ENCODE peak calls at places on chromosome 22, in nine cellular contexts. N is AG08395, J is NCI-H446 treated with DMSO at 0.1 percent for 48 hours, D is HT-29, G is activated T-cell treated with anti-CD3 and anti-CD28 coated beads for 1 hour, B is epithelial cell of proximal tubule, W is trophoblast cell, H is NCI-H2081, E is NCI-H1930. R is an unnamed sample.

GRCh38 chr22:38317995-38318715 is 922 bp upstream of the CSNK1E start:
- DNase-seq in D (peak), E (no peak), H (peak), J (no peak), W (peak), N (peak), G (no peak), B (no peak), R (no peak)

GRCh38 chr22:44391481-44392445 is 79.0 kb upstream of the SHISAL1 start:
- DNase-seq in W (no peak), E (no peak), N (no peak), J (no peak), G (no peak), H (no peak), B (no peak), D (no peak), R (no peak)

GRCh38 chr22:46262449-46263207 is 515 bp downstream of the PKDREJ start:
- DNase-seq in E (peak), G (no peak), N (no peak), B (no peak), W (peak), J (no peak), H (no peak), D (no peak), R (no peak)

GRCh38 chr22:30420401-30421178 is 5.0 kb upstream of the MTFP1 start:
- DNase-seq in G (no peak), H (no peak), W (no peak), B (peak), N (peak), E (no peak), D (peak), J (no peak), R (no peak)

GRCh38 chr22:44909241-44909640 is 100.6 kb downstream of the PHF21B start:
- DNase-seq in N (no peak), H (no peak), W (no peak), G (no peak), B (no peak), J (no peak), D (no peak), E (no peak), R (no peak)

GRCh38 chr22:47292546-47293320 is 530.3 kb downstream of the TBC1D22A start:
- DNase-seq in B (no peak), G (no peak), D (no peak), N (no peak), H (no peak), E (no peak), J (no peak), W (no peak), R (no peak)

GRCh38 chr22:50326959-50327710 is at the start of gene DENND6B:
- DNase-seq in G (peak), J (peak), W (peak), D (peak), B (no peak), E (peak), H (peak), N (peak), R (peak)

GRCh38 chr22:22888509-22889353 is 1.1 kb downstream of the IGLL5 start:
- DNase-seq in H (no peak), J (no peak), G (no peak), W (no peak), N (no peak), D (no peak), E (no peak), B (no peak), R (no peak)

GRCh38 chr22:50308597-50308935 is 1.1 kb upstream of the PLXNB2 start:
- DNase-seq in G (no peak), E (no peak), N (peak), W (peak), H (no peak), B (no peak), J (no peak), D (peak), R (no peak)

GRCh38 chr22:37259540-37260029 is 15.5 kb upstream of the RAC2 start:
- DNase-seq in D (peak), G (no peak), J (no peak), E (no peak), H (no peak), W (peak), B (no peak), N (peak), R (no peak)

GRCh38 chr22:23270212-23270733 is 90.0 kb downstream of the BCR start:
- DNase-seq in B (no peak), J (no peak), G (no peak), E (no peak), W (no peak), H (no peak), N (no peak), D (no peak), R (no peak)

GRCh38 chr22:49699476-49699875 is 128.2 kb downstream of the BRD1 start:
- DNase-seq in J (no peak), B (no peak), G (no peak), W (no peak), D (no peak), N (no peak), H (no peak), E (no peak), R (no peak)

GRCh38 chr22:46309526-46310085 is 12.9 kb downstream of the GTSE1 start:
- DNase-seq in E (no peak), N (no peak), W (no peak), G (no peak), D (no peak), J (no peak), H (no peak), B (no peak), R (no peak)

GRCh38 chr22:44344407-44344806 is 31.7 kb upstream of the SHISAL1 start:
- DNase-seq in B (no peak), G (no peak), D (no peak), E (no peak), J (no peak), N (no peak), H (no peak), W (no peak), R (peak)

GRCh38 chr22:48765595-48765994 is 1062.1 kb downstream of the BRD1 start:
- DNase-seq in N (no peak), E (no peak), J (no peak), G (no peak), H (no peak), W (no peak), D (no peak), B (no peak), R (no peak)

GRCh38 chr22:31286360-31287255 is 5.7 kb downstream of the PIK3IP1 start:
- DNase-seq in B (no peak), D (no peak), N (no peak), W (no peak), H (no peak), E (no peak), J (no peak), G (no peak), R (no peak)

GRCh38 chr22:43185860-43186261 is 1.1 kb downstream of the TTLL12 start:
- DNase-seq in J (peak), E (no peak), B (no peak), D (peak), H (peak), W (peak), G (no peak), N (peak), R (peak)

GRCh38 chr22:28977481-28977971 is 84.1 kb downstream of the C22orf31 start:
- DNase-seq in G (no peak), W (no peak), N (peak), J (no peak), D (peak), B (no peak), H (no peak), E (no peak), R (no peak)

GRCh38 chr22:26429458-26430238 is 588 bp downstream of the ASPHD2 start:
- DNase-seq in E (no peak), B (no peak), J (no peak), N (no peak), W (peak), D (no peak), G (no peak), H (no peak), R (no peak)

GRCh38 chr22:47587861-47588582 is 825.6 kb downstream of the TBC1D22A start:
- DNase-seq in B (no peak), H (no peak), E (no peak), W (no peak), D (no peak), G (no peak), N (no peak), J (no peak), R (no peak)

GRCh38 chr22:18133452-18133851 is 16.5 kb upstream of the USP18 start:
- DNase-seq in D (no peak), J (no peak), N (no peak), E (no peak), G (no peak), W (no peak), B (no peak), H (no peak), R (no peak)

GRCh38 chr22:24247011-24247507 is 2.2 kb upstream of the GGT5 start:
- DNase-seq in J (no peak), B (no peak), G (no peak), E (no peak), D (no peak), H (no peak), W (no peak), N (no peak), R (no peak)

R was measured in NCI-H345.